ENCODE peak calls at places on chromosomes 12 and 14, in five cellular contexts. J is left ventricle myocardium inferior, P is cardiac fibroblast, E is HCT116, M is fibroblast of villous mesenchyme. I is an unnamed sample.

GRCh38 chr14:93861846-93862641 is 65.1 kb upstream of the FAM181A start:
- DNase-seq in J (no peak), P (no peak), E (no peak), M (no peak), I (no peak)

GRCh38 chr12:78005094-78005492 is 174.4 kb downstream of the NAV3 start:
- DNase-seq in J (no peak), P (no peak), E (no peak), M (no peak), I (no peak)

GRCh38 chr14:99174920-99175319 is 97.1 kb downstream of the BCL11B start:
- DNase-seq in J (no peak), P (no peak), E (no peak), M (no peak), I (no peak)

GRCh38 chr12:21677204-21677603 is 19.6 kb upstream of the LDHB start:
- DNase-seq in J (no peak), P (no peak), E (no peak), M (no peak), I (no peak)

GRCh38 chr12:38850463-38850862 is 54.9 kb downstream of the CPNE8 start:
- DNase-seq in J (no peak), P (peak; percentile 77), E (no peak), M (peak; percentile 36), I (no peak)

GRCh38 chr14:69354383-69355154 is 43.5 kb downstream of the ERH start:
- DNase-seq in J (no peak), P (no peak), E (no peak), M (peak; percentile 19), I (no peak)

GRCh38 chr14:69921052-69921451 is 41.8 kb downstream of the SMOC1 start:
- DNase-seq in J (no peak), P (peak; percentile 47), E (no peak), M (peak; percentile 12), I (no peak)

GRCh38 chr12:1567852-1568251 is 26.5 kb downstream of the FBXL14 start:
- DNase-seq in J (no peak), P (no peak), E (no peak), M (no peak), I (no peak)

GRCh38 chr12:68800294-68800693 is 7.7 kb upstream of the MDM2 start:
- DNase-seq in J (no peak), P (no peak), E (no peak), M (no peak), I (no peak)

GRCh38 chr12:96255077-96255476 is 60.9 kb downstream of the ELK3 start:
- DNase-seq in J (peak; percentile 61), P (peak; percentile 91), E (no peak), M (peak; percentile 84), I (no peak)

GRCh38 chr12:103986823-103987222 is 21.2 kb downstream of the TDG start:
- DNase-seq in J (no peak), P (peak; percentile 22), E (no peak), M (peak; percentile 34), I (no peak)

GRCh38 chr14:75831455-75831854 is 150.3 kb downstream of the TGFB3 start:
- DNase-seq in J (peak; percentile 38), P (peak; percentile 80), E (no peak), M (peak; percentile 82), I (peak; percentile 83)

GRCh38 chr14:26255213-26255612 is 342.6 kb downstream of the NOVA1 start:
- DNase-seq in J (no peak), P (peak; percentile 44), E (no peak), M (peak; percentile 37), I (no peak)

GRCh38 chr12:113271853-113272561 is 50.7 kb downstream of the TPCN1 start:
- DNase-seq in J (peak; percentile 85), P (peak; percentile 82), E (no peak), M (peak; percentile 96), I (peak; percentile 37)

GRCh38 chr14:99066378-99066777 is 205.6 kb downstream of the BCL11B start:
- DNase-seq in J (no peak), P (no peak), E (no peak), M (no peak), I (no peak)

GRCh38 chr12:24840046-24840800 is 108.7 kb downstream of the BCAT1 start:
- DNase-seq in J (no peak), P (peak; percentile 57), E (no peak), M (peak; percentile 78), I (no peak)

GRCh38 chr12:47741340-47741703 is 16.0 kb upstream of the ENDOU start:
- DNase-seq in J (peak; percentile 88), P (peak; percentile 16), E (peak; percentile 27), M (no peak), I (no peak)

GRCh38 chr12:124620606-124621295 is 53.3 kb upstream of the NCOR2 start:
- DNase-seq in J (no peak), P (peak; percentile 60), E (no peak), M (peak; percentile 41), I (no peak)

GRCh38 chr14:85587152-85587697 is 57.3 kb downstream of the FLRT2 start:
- DNase-seq in J (no peak), P (peak; percentile 65), E (no peak), M (peak; percentile 48), I (peak; percentile 62)

GRCh38 chr14:54693761-54694160 is 126.8 kb downstream of the SAMD4A start:
- DNase-seq in J (no peak), P (no peak), E (no peak), M (no peak), I (no peak)

GRCh38 chr12:85277900-85278597 is 2.0 kb upstream of the ALX1 start:
- DNase-seq in J (no peak), P (no peak), E (no peak), M (no peak), I (no peak)

GRCh38 chr14:100688598-100689499 is 37.8 kb upstream of the DLK1 start:
- DNase-seq in J (no peak), P (peak; percentile 57), E (peak; percentile 33), M (peak; percentile 61), I (no peak)
- H3K4me3 ChIP-seq in J (no peak overlapping the region), P (no peak overlapping the region), E (peak overlapping the region; percentile 29), M (no peak overlapping the region), I (no peak overlapping the region)

DNA sequence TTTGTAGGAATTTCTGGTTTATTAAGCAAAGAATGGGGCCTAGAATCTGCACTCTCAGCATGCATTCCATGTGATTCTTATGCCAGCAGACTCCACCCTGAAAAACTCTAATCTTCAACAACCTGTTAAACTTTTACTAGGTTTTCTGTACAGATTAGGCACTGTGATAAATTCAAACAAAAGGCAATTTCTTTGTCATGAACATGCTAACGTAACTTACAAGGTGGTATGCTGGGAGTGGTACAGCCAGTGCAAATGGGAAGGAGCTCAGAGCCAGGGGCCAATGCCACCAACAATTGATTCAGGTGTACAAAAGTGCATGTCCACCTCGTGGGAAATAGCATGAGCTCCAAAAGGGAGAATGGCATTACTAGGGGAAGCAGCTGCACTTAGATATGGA is 83.0 kb downstream of the PPFIBP1 start:
- DNase-seq in J (no peak), P (no peak), E (no peak), M (no peak), I (no peak)
- TF ChIP-seq CTCF in J (no peak), P (no peak), E (no peak), M (no peak), I (no peak)

GRCh38 chr12:102957339-102958050 is at the start of gene ASCL1:
- DNase-seq in J (no peak), P (peak; percentile 46), E (no peak), M (peak; percentile 16), I (no peak)

GRCh38 chr12:102956738-102957338 is 636 bp upstream of the ASCL1 start:
- DNase-seq in J (no peak), P (no peak), E (no peak), M (no peak), I (no peak)

GRCh38 chr12:102959391-102959790 is 1.9 kb downstream of the ASCL1 start:
- DNase-seq in J (no peak), P (no peak), E (no peak), M (no peak), I (no peak)

GRCh38 chr12:102958830-102959176 is 1.3 kb downstream of the ASCL1 start:
- DNase-seq in J (no peak), P (no peak), E (no peak), M (no peak), I (no peak)

GRCh38 chr12:102958073-102958829 is 777 bp downstream of the ASCL1 start:
- DNase-seq in J (no peak), P (peak; percentile 38), E (no peak), M (peak; percentile 13), I (no peak)
- H3K4me3 ChIP-seq in J (peak overlapping the region; percentile 62), P (peak overlapping the region; percentile 32), E (no peak overlapping the region), M (peak overlapping the region; percentile 37), I (peak overlapping the region; percentile 11)

GRCh38 chr14:51957950-51958349 is 31.4 kb upstream of the RTRAF start:
- DNase-seq in J (no peak), P (peak; percentile 90), E (no peak), M (no peak), I (no peak)

GRCh38 chr14:51959928-51960327 is 29.4 kb upstream of the RTRAF start:
- DNase-seq in J (no peak), P (no peak), E (no peak), M (no peak), I (no peak)

GRCh38 chr14:51950007-51950406 is 39.3 kb upstream of the RTRAF start:
- DNase-seq in J (no peak), P (peak; percentile 52), E (no peak), M (no peak), I (no peak)

GRCh38 chr14:51953996-51954395 is 35.4 kb upstream of the RTRAF start:
- DNase-seq in J (no peak), P (no peak), E (no peak), M (no peak), I (no peak)

DNA sequence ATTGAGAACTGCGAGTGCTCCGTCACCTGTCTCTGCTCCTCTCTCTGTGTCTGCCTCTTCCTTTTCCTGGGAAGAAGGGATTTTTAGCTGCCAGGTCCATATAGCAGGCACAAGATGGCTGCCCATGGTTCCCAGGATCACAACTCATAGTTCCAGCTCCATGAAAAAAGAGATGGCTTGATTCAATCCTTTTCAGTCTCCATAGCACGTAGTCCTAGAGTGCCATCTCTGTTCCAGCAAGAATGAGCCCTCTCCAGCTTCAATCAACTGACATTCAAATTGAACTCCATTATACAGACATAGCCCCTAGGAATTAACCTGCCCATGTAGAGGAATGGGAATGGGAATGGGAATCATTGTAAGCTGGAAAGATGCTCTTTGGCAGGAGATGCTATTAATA is 34.7 kb upstream of the RTRAF start:
- DNase-seq in J (no peak), P (no peak), E (no peak), M (no peak), I (no peak)
- TF ChIP-seq CTCF in J (no peak), P (no peak), E (peak; percentile 9), M (no peak), I (no peak)

GRCh38 chr14:60647081-60647836 is 2.0 kb downstream of the SIX1 start:
- DNase-seq in J (no peak), P (peak; percentile 63), E (no peak), M (no peak), I (no peak)
- H3K4me3 ChIP-seq in J (peak overlapping the region; percentile 68), P (peak overlapping the region; percentile 16), E (no peak overlapping the region), M (peak overlapping the region; percentile 55), I (peak overlapping the region; percentile 69)

I was measured in HFF-Myc.